ENCODE peak calls at places on chromosomes 7 and 10, in six cellular contexts. One of them, this sample, is unnamed.

GRCh38 chr7:128801008-128801407 is 9.2 kb downstream of the CCDC136 start:
- DNase-seq in HepG2: no peak
- DNase-seq in spleen: no peak
- DNase-seq in IMR-90: no peak
- DNase-seq in stomach: no peak
- DNase-seq in sigmoid colon: no peak
- DNase-seq in this sample: peak; percentile 71

GRCh38 chr7:30371321-30371720 is 86.9 kb downstream of the ZNRF2 start:
- DNase-seq in HepG2: no peak
- DNase-seq in sigmoid colon: no peak
- DNase-seq in spleen: no peak
- DNase-seq in IMR-90: no peak
- DNase-seq in stomach: no peak
- DNase-seq in this sample: no peak

GRCh38 chr10:113552723-113553122 is at the start of gene HABP2:
- DNase-seq in stomach: no peak
- DNase-seq in IMR-90: no peak
- DNase-seq in sigmoid colon: no peak
- DNase-seq in HepG2: no peak
- DNase-seq in spleen: no peak
- DNase-seq in this sample: no peak

GRCh38 chr7:94375167-94375566 is 19.5 kb upstream of the COL1A2 start:
- DNase-seq in sigmoid colon: peak; percentile 94
- DNase-seq in HepG2: no peak
- DNase-seq in IMR-90: peak; percentile 97
- DNase-seq in spleen: no peak
- DNase-seq in stomach: no peak
- DNase-seq in this sample: peak; percentile 50

GRCh38 chr7:16080131-16080530 is 341.2 kb downstream of the CRPPA start:
- DNase-seq in spleen: no peak
- DNase-seq in stomach: no peak
- DNase-seq in sigmoid colon: no peak
- DNase-seq in HepG2: no peak
- DNase-seq in IMR-90: no peak
- DNase-seq in this sample: no peak

GRCh38 chr7:105580022-105580740 is 1.1 kb downstream of the EFCAB10 start:
- DNase-seq in HepG2: no peak
- DNase-seq in stomach: no peak
- DNase-seq in sigmoid colon: no peak
- DNase-seq in IMR-90: no peak
- DNase-seq in spleen: no peak
- DNase-seq in this sample: no peak

GRCh38 chr7:81294897-81295515 is 376.2 kb upstream of the SEMA3C start:
- DNase-seq in IMR-90: no peak
- DNase-seq in sigmoid colon: no peak
- DNase-seq in stomach: no peak
- DNase-seq in spleen: peak; percentile 68
- DNase-seq in HepG2: no peak
- DNase-seq in this sample: no peak

GRCh38 chr7:81500631-81501030 is 269.2 kb downstream of the HGF start:
- DNase-seq in IMR-90: no peak
- DNase-seq in stomach: no peak
- DNase-seq in sigmoid colon: no peak
- DNase-seq in HepG2: no peak
- DNase-seq in spleen: no peak
- DNase-seq in this sample: no peak

GRCh38 chr7:1864126-1864940 is 194.3 kb downstream of the ELFN1 start:
- DNase-seq in sigmoid colon: no peak
- DNase-seq in stomach: no peak
- DNase-seq in HepG2: no peak
- DNase-seq in IMR-90: no peak
- DNase-seq in spleen: no peak
- DNase-seq in this sample: no peak

GRCh38 chr10:43215758-43216455 is 51.0 kb downstream of the RASGEF1A start:
- DNase-seq in sigmoid colon: no peak
- DNase-seq in spleen: peak; percentile 47
- DNase-seq in HepG2: no peak
- DNase-seq in IMR-90: no peak
- DNase-seq in stomach: no peak
- DNase-seq in this sample: no peak

GRCh38 chr10:133257489-133258065 is 19.1 kb downstream of the ADAM8 start:
- DNase-seq in IMR-90: no peak
- DNase-seq in stomach: peak; percentile 86
- DNase-seq in spleen: peak; percentile 92
- DNase-seq in sigmoid colon: peak; percentile 81
- DNase-seq in HepG2: no peak
- DNase-seq in this sample: peak; percentile 87

GRCh38 chr7:92010215-92010614 is 69.6 kb downstream of the AKAP9 start:
- DNase-seq in spleen: no peak
- DNase-seq in stomach: no peak
- DNase-seq in HepG2: peak; percentile 61
- DNase-seq in sigmoid colon: no peak
- DNase-seq in IMR-90: no peak
- DNase-seq in this sample: no peak
- H3K36me3 ChIP-seq in spleen: peaks cover 14% of the 10 kb centered on the region
- H3K36me3 ChIP-seq in stomach: peaks cover 75% of the 10 kb centered on the region
- H3K36me3 ChIP-seq in HepG2: no peaks in the 10 kb centered on the region
- H3K36me3 ChIP-seq in sigmoid colon: peaks cover 14% of the 10 kb centered on the region
- H3K36me3 ChIP-seq in IMR-90: peaks cover 14% of the 10 kb centered on the region
- H3K36me3 ChIP-seq in this sample: no peaks in the 10 kb centered on the region

GRCh38 chr7:131034166-131034881 is 293.4 kb upstream of the MKLN1 start:
- DNase-seq in stomach: no peak
- DNase-seq in IMR-90: no peak
- DNase-seq in HepG2: no peak
- DNase-seq in spleen: no peak
- DNase-seq in sigmoid colon: no peak
- DNase-seq in this sample: no peak
- TF ChIP-seq POLR2A in stomach: no peak
- TF ChIP-seq POLR2A in IMR-90: no peak
- TF ChIP-seq POLR2A in HepG2: no peak
- TF ChIP-seq POLR2A in spleen: no peak
- TF ChIP-seq POLR2A in sigmoid colon: no peak
- TF ChIP-seq POLR2A in this sample: no peak

GRCh38 chr7:158672975-158673374 is 31.6 kb downstream of the NCAPG2 start:
- DNase-seq in sigmoid colon: no peak
- DNase-seq in HepG2: no peak
- DNase-seq in IMR-90: peak; percentile 62
- DNase-seq in stomach: no peak
- DNase-seq in spleen: no peak
- DNase-seq in this sample: no peak
- H3K36me3 ChIP-seq in sigmoid colon: no peaks in the 10 kb centered on the region
- H3K36me3 ChIP-seq in HepG2: peaks cover 23% of the 10 kb centered on the region
- H3K36me3 ChIP-seq in IMR-90: peaks cover 6% of the 10 kb centered on the region
- H3K36me3 ChIP-seq in stomach: peaks cover 52% of the 10 kb centered on the region
- H3K36me3 ChIP-seq in spleen: no peaks in the 10 kb centered on the region
- H3K36me3 ChIP-seq in this sample: no peaks in the 10 kb centered on the region

GRCh38 chr10:79067241-79068202 is 1.2 kb upstream of the ZMIZ1 start:
- DNase-seq in HepG2: peak; percentile 83
- DNase-seq in stomach: peak; percentile 87
- DNase-seq in spleen: peak; percentile 96
- DNase-seq in IMR-90: peak; percentile 91
- DNase-seq in sigmoid colon: peak; percentile 95
- DNase-seq in this sample: peak; percentile 77

GRCh38 chr10:79069325-79070090 is 742 bp downstream of the ZMIZ1 start:
- DNase-seq in stomach: peak; percentile 61
- DNase-seq in IMR-90: no peak
- DNase-seq in spleen: peak; percentile 92
- DNase-seq in sigmoid colon: peak; percentile 81
- DNase-seq in HepG2: no peak
- DNase-seq in this sample: peak; percentile 74

GRCh38 chr10:79068203-79068561 is 584 bp upstream of the ZMIZ1 start:
- DNase-seq in IMR-90: no peak
- DNase-seq in HepG2: no peak
- DNase-seq in sigmoid colon: no peak
- DNase-seq in stomach: no peak
- DNase-seq in spleen: peak; percentile 87
- DNase-seq in this sample: no peak

GRCh38 chr10:79070091-79070610 is 1.4 kb downstream of the ZMIZ1 start:
- DNase-seq in spleen: peak; percentile 90
- DNase-seq in IMR-90: no peak
- DNase-seq in sigmoid colon: peak; percentile 83
- DNase-seq in stomach: peak; percentile 62
- DNase-seq in HepG2: no peak
- DNase-seq in this sample: no peak

DNA sequence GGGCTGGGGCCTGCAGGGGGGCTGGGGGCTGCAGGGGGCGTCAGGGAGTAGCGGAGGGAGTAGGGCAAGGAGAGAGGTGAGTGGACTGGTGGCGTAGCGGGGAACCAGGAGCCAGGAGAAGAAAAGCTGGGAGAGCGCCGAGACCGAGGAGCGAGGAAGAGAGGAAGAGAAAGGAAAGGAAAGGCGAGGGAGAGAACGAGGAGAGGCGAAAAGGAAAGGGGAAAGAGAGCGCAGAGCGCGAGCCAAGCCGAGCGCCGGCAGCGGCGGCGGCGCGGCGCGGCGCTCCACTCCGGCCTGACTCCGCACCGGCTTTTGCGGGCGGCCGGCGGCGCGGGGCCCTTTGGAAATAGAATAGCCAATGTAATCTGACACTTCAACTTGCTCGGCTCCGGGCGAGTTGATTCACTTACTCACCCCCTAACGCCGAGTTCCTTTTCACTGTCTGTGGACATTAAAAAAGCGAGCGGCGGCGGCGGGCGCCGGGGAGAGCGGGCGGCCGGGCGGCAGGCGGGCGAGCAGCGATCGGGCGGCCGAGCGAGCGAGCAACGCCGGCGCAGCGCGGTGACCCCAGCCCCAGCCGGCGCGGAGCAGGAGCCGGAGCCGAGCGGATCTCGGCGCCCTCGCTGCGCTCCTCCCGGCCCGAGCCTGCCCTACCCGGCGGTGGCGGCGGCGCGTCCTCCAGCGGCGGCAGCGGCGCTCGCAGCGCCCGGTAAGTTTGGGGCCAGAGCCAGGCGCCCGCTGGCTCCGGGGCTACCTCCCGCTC is at the start of gene ZMIZ1:
- DNase-seq in IMR-90: peak; percentile 93
- DNase-seq in sigmoid colon: peak; percentile 97
- DNase-seq in stomach: peak; percentile 92
- DNase-seq in HepG2: peak; percentile 88
- DNase-seq in spleen: peak; percentile 95
- DNase-seq in this sample: peak; percentile 94
- TF ChIP-seq POLR2A in IMR-90: peak; percentile 87
- TF ChIP-seq POLR2A in sigmoid colon: no peak
- TF ChIP-seq POLR2A in stomach: no peak
- TF ChIP-seq POLR2A in HepG2: no peak
- TF ChIP-seq POLR2A in spleen: peak; percentile 65
- TF ChIP-seq POLR2A in this sample: peak; percentile 88

DNA sequence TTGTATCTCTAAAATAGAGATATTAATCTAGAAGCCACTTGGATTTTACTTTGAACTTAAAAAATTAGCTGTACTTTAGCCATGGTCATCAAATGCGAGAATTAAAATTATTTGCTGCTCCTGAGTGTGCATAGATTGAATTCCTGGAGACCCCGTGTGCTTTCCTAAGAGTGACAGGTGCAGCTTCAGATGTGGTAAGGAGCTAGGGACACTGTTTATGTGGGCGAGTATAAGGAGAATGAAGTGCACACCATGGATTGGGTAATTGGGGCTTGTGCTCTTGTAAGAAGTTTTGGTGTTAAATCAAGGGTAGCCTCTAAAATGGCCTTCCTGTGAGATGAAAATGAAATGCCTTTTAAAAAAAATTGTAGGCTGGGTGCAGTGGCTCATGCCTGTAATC is 9.8 kb downstream of the PLCE1 start:
- DNase-seq in HepG2: no peak
- DNase-seq in IMR-90: no peak
- DNase-seq in sigmoid colon: no peak
- DNase-seq in spleen: no peak
- DNase-seq in stomach: no peak
- DNase-seq in this sample: no peak
- H3K36me3 ChIP-seq in HepG2: no peaks in the 10 kb centered on the region
- H3K36me3 ChIP-seq in IMR-90: no peaks in the 10 kb centered on the region
- H3K36me3 ChIP-seq in sigmoid colon: no peaks in the 10 kb centered on the region
- H3K36me3 ChIP-seq in spleen: no peaks in the 10 kb centered on the region
- H3K36me3 ChIP-seq in stomach: no peaks in the 10 kb centered on the region
- H3K36me3 ChIP-seq in this sample: no peaks in the 10 kb centered on the region

DNA sequence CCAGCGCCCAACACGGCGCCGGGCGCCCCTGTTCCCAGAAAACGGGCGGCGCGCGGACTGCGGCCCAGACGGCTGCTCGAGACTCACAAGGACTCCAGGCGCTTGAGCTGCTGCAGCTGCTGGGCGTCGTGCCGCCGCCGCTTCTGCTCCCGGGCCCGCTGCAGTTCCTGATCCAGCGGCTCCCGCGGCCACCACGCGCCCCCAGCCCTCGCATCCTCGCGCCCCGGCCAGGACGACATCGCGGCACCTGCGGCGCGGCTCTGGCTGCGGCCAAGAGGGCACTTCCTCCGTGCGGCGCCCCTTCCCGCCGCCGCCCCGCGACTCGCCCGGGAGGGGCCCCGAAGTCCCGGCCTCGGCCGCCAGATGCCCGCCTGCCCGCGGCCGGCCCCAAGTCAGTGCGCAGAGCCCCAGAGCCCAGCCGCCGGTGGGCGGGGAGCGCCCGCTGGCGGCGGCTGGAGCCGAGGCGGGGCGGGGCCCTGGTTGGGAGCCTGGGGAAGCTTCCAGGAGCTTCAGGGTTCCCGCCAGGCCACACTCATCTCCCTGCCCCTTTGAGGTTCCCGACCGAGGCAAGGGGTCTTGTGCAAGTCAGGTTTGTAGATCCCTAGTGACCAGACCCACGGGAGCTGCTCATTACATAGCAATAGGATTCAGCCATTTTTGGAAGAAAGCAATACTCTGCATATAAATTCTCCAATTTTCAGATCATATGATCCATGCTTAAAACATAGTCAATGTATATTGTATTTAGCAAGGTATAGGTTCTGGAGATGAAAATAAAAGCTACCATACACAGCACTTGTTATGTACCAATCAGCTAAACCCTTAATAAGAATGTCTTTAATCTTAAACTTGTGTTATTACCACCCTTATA is 14.2 kb upstream of the FKBP9 start:
- DNase-seq in spleen: peak; percentile 96
- DNase-seq in stomach: peak; percentile 83
- DNase-seq in sigmoid colon: peak; percentile 89
- DNase-seq in IMR-90: peak; percentile 71
- DNase-seq in HepG2: peak; percentile 59
- DNase-seq in this sample: peak; percentile 88
- TF ChIP-seq POLR2A in spleen: peak; percentile 39
- TF ChIP-seq POLR2A in stomach: no peak
- TF ChIP-seq POLR2A in sigmoid colon: no peak
- TF ChIP-seq POLR2A in IMR-90: no peak
- TF ChIP-seq POLR2A in HepG2: peak; percentile 49
- TF ChIP-seq POLR2A in this sample: no peak

DNA sequence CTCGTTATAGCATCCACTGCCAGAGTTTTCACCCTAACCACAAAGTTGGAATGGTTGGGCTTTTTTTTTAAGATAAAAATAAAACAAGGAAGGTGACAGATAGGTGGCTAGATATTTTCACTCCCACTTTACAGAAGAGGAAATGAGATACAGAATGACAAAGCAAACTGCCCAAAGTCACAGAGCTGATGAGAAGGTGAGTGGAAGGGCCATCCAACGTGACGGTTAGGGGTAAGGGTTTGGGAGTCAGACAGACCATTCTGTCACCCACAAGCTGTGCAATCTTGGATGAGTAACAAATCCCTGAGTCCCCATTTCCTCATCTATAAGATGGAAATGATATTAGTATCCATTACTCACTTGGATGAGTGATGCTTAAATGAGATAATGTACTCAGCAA is 106.9 kb upstream of the PDLIM1 start:
- DNase-seq in HepG2: no peak
- DNase-seq in stomach: no peak
- DNase-seq in spleen: no peak
- DNase-seq in sigmoid colon: no peak
- DNase-seq in IMR-90: no peak
- DNase-seq in this sample: no peak
- H3K36me3 ChIP-seq in HepG2: peaks cover 26% of the 10 kb centered on the region
- H3K36me3 ChIP-seq in stomach: peaks cover 76% of the 10 kb centered on the region
- H3K36me3 ChIP-seq in spleen: no peaks in the 10 kb centered on the region
- H3K36me3 ChIP-seq in sigmoid colon: peaks cover 63% of the 10 kb centered on the region
- H3K36me3 ChIP-seq in IMR-90: no peaks in the 10 kb centered on the region
- H3K36me3 ChIP-seq in this sample: no peaks in the 10 kb centered on the region

This sample was measured in Peyer's patch.